ENCODE peak calls at places on chromosomes 4 and X, in ten cellular contexts. P is colonic mucosa, X is adrenal gland, D is psoas muscle, R is HFF-Myc, Q is IMR-90, I is heart right ventricle, V is fibroblast of mammary gland, M is K562, B is astrocyte. E is an unnamed sample.

GRCh38 chrX:23765449-23765848 is 17.5 kb upstream of the SAT1 start:
- DNase-seq in P (no peak), X (no peak), D (no peak), R (no peak), Q (peak), I (no peak), V (peak), M (no peak), B (no peak), E (no peak)

GRCh38 chr4:24978291-24979072 is 52.3 kb downstream of the LGI2 start:
- DNase-seq in P (no peak), X (peak), D (no peak), R (no peak), Q (no peak), I (peak), V (peak), M (no peak), B (no peak), E (no peak)

GRCh38 chr4:2946812-2947600 is 16.2 kb downstream of the NOP14 start:
- DNase-seq in P (no peak), X (no peak), D (no peak), R (no peak), Q (peak), I (no peak), V (peak), M (no peak), B (peak), E (no peak)

GRCh38 chr4:15077969-15078368 is 75.7 kb downstream of the CPEB2 start:
- DNase-seq in P (no peak), X (no peak), D (no peak), R (no peak), Q (peak), I (no peak), V (peak), M (no peak), B (peak), E (peak)

GRCh38 chr4:154807042-154807630 is 26.1 kb downstream of the RBM46 start:
- DNase-seq in P (no peak), X (no peak), D (no peak), R (peak), Q (peak), I (no peak), V (peak), M (peak), B (peak), E (peak)

GRCh38 chr4:157222764-157223145 is 2.2 kb downstream of the GRIA2 start:
- DNase-seq in P (no peak), X (no peak), D (no peak), R (no peak), Q (no peak), I (no peak), V (no peak), M (no peak), B (peak), E (no peak)

GRCh38 chrX:118507766-118508165 is 12.2 kb downstream of the DOCK11 start:
- DNase-seq in P (no peak), X (no peak), D (no peak), R (no peak), Q (no peak), I (no peak), V (peak), M (no peak), B (no peak), E (no peak)

GRCh38 chr4:146062325-146062715 is 113.2 kb upstream of the LSM6 start:
- DNase-seq in P (no peak), X (no peak), D (no peak), R (no peak), Q (no peak), I (no peak), V (no peak), M (no peak), B (no peak), E (no peak)

GRCh38 chr4:123783091-123783765 is 386.6 kb downstream of the SPRY1 start:
- DNase-seq in P (no peak), X (no peak), D (no peak), R (no peak), Q (peak), I (no peak), V (peak), M (no peak), B (peak), E (no peak)

GRCh38 chrX:148865237-148865636 is 364.8 kb downstream of the AFF2 start:
- DNase-seq in P (no peak), X (no peak), D (no peak), R (no peak), Q (no peak), I (no peak), V (no peak), M (no peak), B (no peak), E (no peak)

GRCh38 chrX:25290132-25290531 is 274.4 kb upstream of the ARX start:
- DNase-seq in P (no peak), X (no peak), D (no peak), R (no peak), Q (no peak), I (no peak), V (no peak), M (no peak), B (no peak), E (no peak)

GRCh38 chr4:54228064-54228527 is 997 bp upstream of the PDGFRA start:
- DNase-seq in P (peak), X (peak), D (peak), R (peak), Q (peak), I (peak), V (peak), M (peak), B (peak), E (peak)

GRCh38 chr4:102623622-102624021 is 122.5 kb downstream of the NFKB1 start:
- DNase-seq in P (no peak), X (peak), D (no peak), R (peak), Q (peak), I (no peak), V (peak), M (peak), B (peak), E (peak)

GRCh38 chrX:49230500-49231232 is 2.5 kb downstream of the CACNA1F start:
- DNase-seq in P (peak), X (peak), D (peak), R (no peak), Q (no peak), I (peak), V (peak), M (peak), B (no peak), E (no peak)

GRCh38 chrX:2984342-2984741 is 22.0 kb upstream of the ARSH start:
- DNase-seq in P (no peak), X (no peak), D (no peak), R (no peak), Q (no peak), I (no peak), V (no peak), M (no peak), B (no peak), E (no peak)

DNA sequence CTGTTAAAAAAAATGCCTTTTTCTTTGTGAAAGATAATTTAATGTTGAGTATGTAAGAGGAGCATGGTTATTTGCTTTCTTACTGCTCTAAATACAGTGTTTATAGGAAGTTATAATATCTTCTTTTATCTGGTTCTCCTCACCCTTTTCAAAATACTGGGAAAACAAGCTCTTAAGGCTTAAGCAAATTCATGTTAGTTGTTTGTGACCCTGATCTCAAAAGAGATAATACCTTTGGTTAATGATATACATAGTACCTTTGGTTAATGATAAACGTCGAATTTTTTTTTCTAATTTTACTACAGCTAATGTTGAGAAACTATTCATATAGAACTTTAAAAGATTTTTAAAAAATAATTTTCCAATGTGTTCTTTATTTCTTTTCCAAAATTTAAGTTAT is 180.1 kb downstream of the RAPGEF2 start:
- DNase-seq in P (no peak), X (no peak), D (no peak), R (no peak), Q (no peak), I (no peak), V (no peak), M (no peak), B (no peak), E (no peak)
- H3K4me3 ChIP-seq in P (no peak), X (no peak), D (no peak), R (no peak), Q (no peak), I (no peak), V (no peak), M (no peak), B (no peak), E (no peak)

DNA sequence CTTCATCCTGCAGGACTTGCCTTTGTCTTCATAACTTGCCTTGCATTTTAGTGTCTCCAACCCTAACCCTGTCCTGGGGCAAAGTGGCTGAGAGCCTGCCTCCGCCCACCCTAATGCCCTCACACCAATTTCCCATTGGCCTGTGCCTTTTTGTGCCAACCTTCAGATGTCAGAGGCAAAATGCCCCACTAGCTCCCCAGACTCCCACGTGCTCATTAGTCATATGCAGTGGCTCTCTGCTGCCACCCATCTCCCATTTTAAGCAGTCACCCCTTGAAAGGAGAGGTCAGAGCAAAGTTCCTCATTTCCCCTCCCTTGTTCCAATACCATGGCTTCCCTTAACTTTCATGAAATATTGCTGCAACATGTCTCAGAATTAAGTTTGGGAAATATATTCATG is 74.8 kb upstream of the PASD1 start:
- DNase-seq in P (no peak), X (peak), D (no peak), R (no peak), Q (no peak), I (no peak), V (no peak), M (peak), B (no peak), E (peak)
- TF ChIP-seq CTCF in P (no peak), X (peak), D (no peak), R (peak), Q (no peak), I (peak), V (no peak), M (peak), B (no peak), E (peak)

DNA sequence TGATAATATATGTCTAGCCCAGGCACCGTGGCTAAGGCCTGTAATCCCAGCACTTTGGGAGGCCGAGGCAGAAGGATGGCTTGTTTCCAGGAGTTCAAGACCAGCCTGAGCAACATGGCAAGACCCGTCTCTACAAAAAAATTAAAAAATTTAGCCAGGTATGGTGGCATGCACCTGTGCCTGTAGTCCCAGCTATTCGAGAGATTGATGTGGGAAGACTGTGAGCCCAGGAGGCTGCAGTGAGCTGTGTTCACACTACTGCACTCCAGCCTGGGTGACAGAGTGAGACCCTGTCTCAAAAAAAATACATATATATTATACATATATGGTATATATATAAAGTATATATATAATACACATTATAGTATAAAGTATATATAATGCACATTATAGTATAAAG is 162.0 kb upstream of the MAB21L2 start:
- DNase-seq in P (no peak), X (no peak), D (no peak), R (no peak), Q (no peak), I (no peak), V (no peak), M (no peak), B (no peak), E (no peak)
- H3K4me3 ChIP-seq in P (no peak), X (no peak), D (no peak), R (no peak), Q (no peak), I (no peak), V (no peak), M (no peak), B (no peak), E (no peak)

DNA sequence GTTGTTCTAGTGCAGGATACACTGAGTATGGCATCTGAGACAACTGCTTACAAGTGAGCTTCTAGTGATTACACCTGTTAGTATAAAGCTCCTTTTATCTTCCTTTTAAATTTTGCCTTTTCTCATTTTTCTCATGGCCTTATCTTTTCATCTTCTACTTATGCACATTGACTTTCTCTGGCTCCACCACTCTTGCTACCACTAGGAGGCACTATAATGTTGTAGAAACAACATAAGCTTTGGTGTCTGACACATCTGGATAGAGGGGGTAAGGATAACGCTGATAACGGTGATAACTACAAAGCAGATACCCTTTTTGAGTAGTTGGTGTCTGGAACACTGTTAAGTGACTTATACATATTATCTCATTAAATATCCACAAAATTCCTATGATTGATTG is 187.4 kb upstream of the TEX13C start:
- DNase-seq in P (no peak), X (no peak), D (no peak), R (no peak), Q (peak), I (no peak), V (peak), M (peak), B (no peak), E (no peak)
- TF ChIP-seq CTCF in P (no peak), X (peak), D (no peak), R (no peak), Q (peak), I (no peak), V (peak), M (peak), B (no peak), E (no peak)

GRCh38 chr4:184453402-184454160 is 20.8 kb downstream of the IRF2 start:
- DNase-seq in P (peak), X (peak), D (no peak), R (peak), Q (peak), I (peak), V (peak), M (peak), B (peak), E (peak)
- H3K4me3 ChIP-seq in P (no peak), X (no peak), D (peak), R (no peak), Q (no peak), I (no peak), V (no peak), M (no peak), B (no peak), E (no peak)

DNA sequence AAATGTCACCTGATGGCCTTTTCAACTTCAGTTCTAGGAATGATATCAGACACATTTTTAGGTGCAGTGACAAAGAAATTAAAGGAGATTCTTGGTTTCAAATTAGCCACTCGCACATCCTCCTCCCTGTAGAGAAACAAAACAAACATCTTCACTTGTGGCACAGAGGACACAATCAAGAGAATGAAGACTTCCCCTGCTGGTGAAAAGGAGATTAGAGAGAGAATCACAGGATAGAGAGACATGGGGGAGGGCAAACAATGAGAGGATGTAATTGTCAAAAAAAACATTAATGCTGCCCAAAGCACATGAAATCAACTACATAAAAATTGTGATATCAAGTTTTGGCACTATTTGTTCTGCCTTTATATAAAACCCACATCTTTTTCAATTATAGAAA is 34.5 kb downstream of the ACE2 start:
- DNase-seq in P (no peak), X (no peak), D (no peak), R (no peak), Q (no peak), I (no peak), V (no peak), M (no peak), B (no peak), E (no peak)
- TF ChIP-seq CTCF in P (no peak), X (no peak), D (no peak), R (no peak), Q (no peak), I (no peak), V (peak), M (peak), B (no peak), E (no peak)

GRCh38 chrX:119693996-119694451 is 1.1 kb upstream of the SEPTIN6 start:
- DNase-seq in P (no peak), X (peak), D (no peak), R (no peak), Q (no peak), I (no peak), V (no peak), M (no peak), B (no peak), E (no peak)
- H3K4me3 ChIP-seq in P (no peak), X (no peak), D (peak), R (peak), Q (no peak), I (peak), V (no peak), M (no peak), B (no peak), E (no peak)